ENCODE peak calls at places on chromosomes 16 and 17, in four cellular contexts. E is GM12878; T is stimulated activated CD8-positive, alpha-beta memory T cell treated with anti-CD3 and anti-CD28 coated beads, Interleukin-2, amount 100 ng/mL, for 1 hour; B is stimulated activated CD4-positive, alpha-beta T cell treated with anti-CD3 and anti-CD28 coated beads, Interleukin-2, amount 100 ng/mL, for 24 hours. G is an unnamed sample.

GRCh38 chr16:14148016-14148415 is 76.9 kb downstream of the MRTFB start:
- DNase-seq in E (no peak), T (no peak), B (no peak), G (no peak)

GRCh38 chr16:57998484-57998883 is 2.0 kb downstream of the ZNF319 start:
- DNase-seq in E (no peak), T (no peak), B (peak; percentile 58), G (no peak)

GRCh38 chr17:38908676-38909181 is 16.7 kb upstream of the LASP1NB start:
- DNase-seq in E (no peak), T (no peak), B (no peak), G (no peak)

GRCh38 chr17:38701504-38702165 is 3.4 kb upstream of the MLLT6 start:
- DNase-seq in E (peak; percentile 86), T (no peak), B (peak; percentile 87), G (peak; percentile 75)

GRCh38 chr16:31695667-31696066 is 168.0 kb downstream of the AHSP start:
- DNase-seq in E (no peak), T (no peak), B (no peak), G (peak; percentile 53)

GRCh38 chr16:533391-534088 is 6.0 kb downstream of the CAPN15 start:
- DNase-seq in E (no peak), T (no peak), B (no peak), G (no peak)

GRCh38 chr16:9225527-9226316 is 134.3 kb downstream of the HAPSTR1 start:
- DNase-seq in E (no peak), T (no peak), B (no peak), G (no peak)

GRCh38 chr17:78896091-78896833 is 6.7 kb downstream of the CEP295NL start:
- DNase-seq in E (no peak), T (no peak), B (no peak), G (no peak)

GRCh38 chr16:3171181-3171854 is 16.7 kb upstream of the OR1F1 start:
- DNase-seq in E (no peak), T (no peak), B (peak; percentile 48), G (no peak)

GRCh38 chr17:81200695-81201580 is 21.8 kb downstream of the CEP131 start:
- DNase-seq in E (no peak), T (no peak), B (peak; percentile 36), G (no peak)

GRCh38 chr16:68992521-68992920 is 112.9 kb upstream of the HAS3 start:
- DNase-seq in E (no peak), T (no peak), B (no peak), G (no peak)

GRCh38 chr17:7969434-7969833 is 33.0 kb upstream of the GUCY2D start:
- DNase-seq in E (no peak), T (no peak), B (no peak), G (no peak)

GRCh38 chr17:39096435-39097158 is 54.8 kb downstream of the PLXDC1 start:
- DNase-seq in E (no peak), T (no peak), B (peak; percentile 24), G (peak; percentile 42)

GRCh38 chr17:9022553-9023388 is 1.5 kb downstream of the NTN1 start:
- DNase-seq in E (no peak), T (no peak), B (no peak), G (peak; percentile 65)

GRCh38 chr16:19860146-19861030 is 24.3 kb downstream of the GPRC5B start:
- DNase-seq in E (no peak), T (no peak), B (no peak), G (no peak)

G was measured in B cell.